ENCODE peak calls at places on chromosomes 5 and 9, in seven cellular contexts. F is GM12864, W is NCI-H1694, E is tibial artery, M is BJ, K is osteocyte, N is DMS79. U is an unnamed sample.

GRCh38 chr5:34516686-34517085 is 139.4 kb upstream of the RAI14 start:
- DNase-seq in F (no peak), W (no peak), E (no peak), M (no peak), K (no peak), N (no peak), U (no peak)

GRCh38 chr5:100575815-100576214 is 40.6 kb downstream of the FAM174A start:
- DNase-seq in F (no peak), W (no peak), E (no peak), M (no peak), K (no peak), N (no peak), U (no peak)

GRCh38 chr5:124745367-124746251 is 830 bp downstream of the ZNF608 start:
- DNase-seq in F (no peak), W (no peak), E (no peak), M (no peak), K (no peak), N (no peak), U (no peak)

GRCh38 chr9:99294850-99295461 is 72.9 kb downstream of the SEC61B start:
- DNase-seq in F (no peak), W (no peak), E (no peak), M (no peak), K (no peak), N (no peak), U (no peak)

GRCh38 chr5:177446184-177447065 is at the start of gene PRR7:
- DNase-seq in F (no peak), W (no peak), E (no peak), M (no peak), K (no peak), N (no peak), U (peak)

GRCh38 chr5:14066326-14066725 is 76.8 kb upstream of the TRIO start:
- DNase-seq in F (no peak), W (no peak), E (no peak), M (no peak), K (no peak), N (no peak), U (no peak)

GRCh38 chr9:79977510-79978197 is 405.9 kb downstream of the TLE4 start:
- DNase-seq in F (no peak), W (no peak), E (no peak), M (no peak), K (no peak), N (no peak), U (no peak)

GRCh38 chr9:110340306-110340705 is 2.6 kb upstream of the TXNDC8 start:
- DNase-seq in F (no peak), W (no peak), E (no peak), M (no peak), K (no peak), N (no peak), U (peak)

GRCh38 chr5:120507197-120507596 is 43.1 kb downstream of the PRR16 start:
- DNase-seq in F (no peak), W (no peak), E (no peak), M (no peak), K (no peak), N (no peak), U (no peak)

GRCh38 chr5:83430130-83431010 is 41.2 kb upstream of the VCAN start:
- DNase-seq in F (peak), W (peak), E (peak), M (no peak), K (no peak), N (no peak), U (peak)

GRCh38 chr9:3856592-3856991 is 330.8 kb upstream of the RFX3 start:
- DNase-seq in F (no peak), W (no peak), E (no peak), M (no peak), K (no peak), N (peak), U (no peak)